ENCODE peak calls at places on chromosomes 1 and 21, in four cellular contexts. M is K562, P is GM12878, X is HCT116. H is an unnamed sample. For H3K79me2, the result is how much of the 10 kb centered on the place peaks cover.

GRCh38 chr1:31569773-31570172 is 6.5 kb upstream of the TINAGL1 start:
- DNase-seq in P (no peak), X (no peak), M (no peak), H (no peak)

GRCh38 chr1:25080294-25081209 is 150.5 kb upstream of the RUNX3 start:
- DNase-seq in M (no peak), X (peak), P (no peak), H (no peak)

GRCh38 chr1:16013220-16013907 is 4.5 kb downstream of the HSPB7 start:
- DNase-seq in M (peak), P (peak), X (peak), H (peak)

GRCh38 chr1:228041316-228041715 is 34.5 kb downstream of the WNT3A start:
- DNase-seq in X (no peak), P (no peak), M (no peak), H (no peak)

GRCh38 chr21:41895643-41896493 is 16.7 kb upstream of the PRDM15 start:
- DNase-seq in M (peak), X (no peak), P (no peak), H (peak)

GRCh38 chr1:7408771-7409150 is 362.3 kb upstream of the VAMP3 start:
- DNase-seq in M (no peak), P (no peak), X (no peak), H (no peak)

GRCh38 chr1:215603319-215603718 is 36.2 kb downstream of the KCTD3 start:
- DNase-seq in X (no peak), P (no peak), M (no peak), H (no peak)

GRCh38 chr1:89821322-89822108 is 683 bp downstream of the LRRC8D start:
- DNase-seq in P (no peak), M (peak), X (no peak), H (peak)

GRCh38 chr1:30342535-30343141 is 380.7 kb downstream of the MATN1 start:
- DNase-seq in X (no peak), M (no peak), P (no peak), H (peak)

GRCh38 chr1:28509705-28510349 is 4.0 kb downstream of the RCC1 start:
- DNase-seq in X (no peak), P (no peak), M (peak), H (no peak)

GRCh38 chr1:24009406-24009805 is 29.3 kb upstream of the SRSF10 start:
- DNase-seq in P (no peak), X (no peak), M (no peak), H (no peak)

GRCh38 chr21:45542667-45543370 is 579 bp upstream of the SLC19A1 start:
- DNase-seq in P (no peak), X (no peak), M (no peak), H (peak)

GRCh38 chr1:112318698-112319370 is 77.2 kb upstream of the CTTNBP2NL start:
- DNase-seq in X (no peak), P (no peak), M (no peak), H (no peak)

GRCh38 chr1:8739377-8739776 is 78.1 kb downstream of the RERE start:
- DNase-seq in P (no peak), X (no peak), M (peak), H (peak)

GRCh38 chr1:108057536-108057935 is 92.6 kb upstream of the VAV3 start:
- DNase-seq in X (no peak), M (no peak), P (no peak), H (peak)

GRCh38 chr1:35184495-35185199 is 8.3 kb downstream of the SFPQ start:
- DNase-seq in M (no peak), P (no peak), X (no peak), H (no peak)
- TF ChIP-seq POLR2AphosphoS5 in M (peak), P (peak), X (no peak), H (no peak)

DNA sequence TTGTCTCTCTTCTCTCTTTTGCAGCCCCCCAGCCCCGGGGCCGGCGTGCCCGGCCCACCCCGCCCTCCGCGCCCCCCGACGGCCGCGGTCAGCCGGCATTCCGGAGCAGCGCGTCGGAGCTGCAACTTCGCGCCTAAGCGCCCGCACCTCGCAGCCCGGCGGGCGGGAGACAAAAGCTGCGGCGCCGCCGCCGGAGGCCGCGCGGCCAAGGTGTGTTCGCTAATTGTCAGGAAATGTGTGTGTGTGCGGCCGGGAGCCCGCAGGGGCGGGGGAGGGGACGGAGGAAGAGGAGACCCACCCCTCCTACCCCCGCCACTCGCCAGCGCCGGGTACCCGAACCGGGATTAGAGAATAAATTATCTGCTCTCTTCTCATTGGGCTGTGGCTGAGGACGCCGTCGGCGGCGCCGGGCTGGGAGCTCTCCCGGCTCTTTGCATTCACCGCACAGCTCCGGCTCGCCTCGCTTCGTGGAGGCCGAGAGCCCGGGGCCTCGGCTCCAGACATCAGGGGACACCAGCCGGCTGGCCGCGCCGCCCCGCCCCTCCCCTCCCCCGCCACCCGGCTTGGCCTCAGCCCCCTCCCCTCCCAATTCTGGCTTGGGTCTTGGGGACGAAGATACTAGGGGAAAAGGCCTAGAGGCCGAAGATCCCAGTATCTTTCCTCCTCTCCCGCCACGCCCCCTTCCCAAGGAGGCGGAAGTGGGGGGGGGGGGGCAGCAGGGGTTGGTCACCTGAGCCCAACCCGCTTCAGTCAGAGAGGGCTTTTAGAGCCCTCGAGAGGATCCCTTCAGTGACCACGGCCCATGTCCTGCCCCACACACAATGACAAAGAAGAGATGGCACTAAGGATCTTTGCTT is 1.3 kb upstream of the BLACAT1 start:
- DNase-seq in P (no peak), X (no peak), M (no peak), H (peak)
- TF ChIP-seq EZH2 in P (no peak), X (no peak), M (no peak), H (no peak)

GRCh38 chr1:156898151-156898550 is 4.6 kb downstream of the PEAR1 start:
- DNase-seq in X (no peak), P (no peak), M (no peak), H (peak)

GRCh38 chr1:156900896-156901589 is 7.5 kb downstream of the PEAR1 start:
- DNase-seq in M (no peak), P (no peak), X (no peak), H (no peak)

GRCh38 chr1:156900019-156900718 is 6.7 kb downstream of the PEAR1 start:
- DNase-seq in P (no peak), X (no peak), M (peak), H (no peak)

GRCh38 chr1:156897078-156897825 is 3.7 kb downstream of the PEAR1 start:
- DNase-seq in M (no peak), P (no peak), X (no peak), H (no peak)

GRCh38 chr1:156898971-156899657 is 5.6 kb downstream of the PEAR1 start:
- DNase-seq in P (no peak), M (no peak), X (no peak), H (no peak)
- H3K79me2 ChIP-seq in P (under half), M (under half), X (under half), H (under half)

GRCh38 chr1:52102336-52103013 is 39.4 kb upstream of the ZFYVE9 start:
- DNase-seq in M (no peak), P (peak), X (no peak), H (no peak)

GRCh38 chr1:52098139-52098871 is 42.2 kb downstream of the BTF3L4 start:
- DNase-seq in P (no peak), X (no peak), M (no peak), H (peak)
- TF ChIP-seq POLR2AphosphoS5 in P (no peak), X (no peak), M (no peak), H (no peak)